ENCODE peak calls at places on chromosomes 11 and 22, in seven cellular contexts. R is neural crest cell, T is IMR-90, M is GM13976, Q is upper lobe of right lung, L is nephron progenitor cell, N is endodermal cell. V is an unnamed sample.

GRCh38 chr22:42752912-42753311 is 32.2 kb upstream of the A4GALT start:
- DNase-seq in M (peak), R (no peak), Q (no peak), L (no peak), N (no peak), T (no peak), V (no peak)

GRCh38 chr11:5203366-5203765 is 2.9 kb upstream of the OR51V1 start:
- DNase-seq in Q (no peak), R (no peak), T (peak), N (no peak), L (no peak), M (no peak), V (no peak)

GRCh38 chr11:95296165-95296564 is 65.2 kb upstream of the SESN3 start:
- DNase-seq in R (no peak), M (no peak), N (no peak), Q (no peak), L (no peak), T (no peak), V (no peak)

GRCh38 chr22:45446216-45446615 is 32.7 kb downstream of the RIBC2 start:
- DNase-seq in M (no peak), N (no peak), R (no peak), L (no peak), T (peak), Q (no peak), V (no peak)

GRCh38 chr11:65883786-65884715 is 4.2 kb downstream of the FIBP start:
- DNase-seq in M (no peak), R (no peak), L (no peak), Q (no peak), T (no peak), N (no peak), V (no peak)

GRCh38 chr11:2203440-2204259 is 32.0 kb upstream of the TH start:
- DNase-seq in N (peak), L (no peak), T (no peak), R (no peak), M (no peak), Q (peak), V (no peak)

GRCh38 chr11:35276396-35276795 is 137.4 kb downstream of the CD44 start:
- DNase-seq in Q (no peak), R (no peak), T (peak), M (no peak), N (peak), L (no peak), V (no peak)

GRCh38 chr11:66509131-66509561 is 1.3 kb upstream of the BBS1 start:
- DNase-seq in M (no peak), L (no peak), R (no peak), T (no peak), N (no peak), Q (no peak), V (no peak)

GRCh38 chr11:85658180-85658579 is 6.7 kb downstream of the CREBZF start:
- DNase-seq in Q (no peak), N (no peak), R (no peak), T (no peak), M (no peak), L (no peak), V (no peak)

GRCh38 chr11:111797145-111797581 is 31.0 kb upstream of the PPP2R1B start:
- DNase-seq in L (no peak), R (no peak), Q (no peak), M (peak), T (peak), N (no peak), V (no peak)

GRCh38 chr22:40524392-40525249 is 111.9 kb downstream of the MRTFA start:
- DNase-seq in Q (no peak), L (no peak), T (peak), M (no peak), R (no peak), N (no peak), V (no peak)

GRCh38 chr11:44529895-44530412 is 35.5 kb upstream of the CD82 start:
- DNase-seq in T (no peak), N (no peak), Q (no peak), M (peak), R (no peak), L (no peak), V (no peak)

GRCh38 chr11:81432333-81432732 is 1301.3 kb downstream of the FAM181B start:
- DNase-seq in L (no peak), N (no peak), T (no peak), Q (no peak), M (no peak), R (no peak), V (no peak)

GRCh38 chr11:13384837-13385417 is 78.1 kb downstream of the BTBD10 start:
- DNase-seq in T (peak), R (peak), Q (no peak), L (peak), N (peak), M (peak), V (peak)

GRCh38 chr11:120344302-120345004 is 8.2 kb downstream of the ARHGEF12 start:
- DNase-seq in Q (no peak), N (no peak), T (peak), M (peak), L (no peak), R (no peak), V (no peak)

GRCh38 chr22:19631899-19632670 is 82.2 kb upstream of the SEPTIN5 start:
- DNase-seq in T (peak), R (peak), M (no peak), N (peak), L (peak), Q (no peak), V (no peak)

GRCh38 chr11:58787903-58788302 is 56.2 kb upstream of the GLYAT start:
- DNase-seq in N (no peak), R (no peak), L (no peak), T (peak), M (no peak), Q (no peak), V (no peak)

GRCh38 chr11:66864924-66865697 is 8.2 kb downstream of the LRFN4 start:
- DNase-seq in L (no peak), N (no peak), R (no peak), M (no peak), T (no peak), Q (no peak), V (no peak)

GRCh38 chr11:121059605-121060004 is 35.7 kb downstream of the TBCEL start:
- DNase-seq in M (peak), R (no peak), L (no peak), N (no peak), Q (no peak), T (no peak), V (no peak)

GRCh38 chr11:134512791-134513538 is 100.9 kb upstream of the B3GAT1 start:
- DNase-seq in T (no peak), N (peak), Q (peak), M (no peak), L (no peak), R (no peak), V (no peak)

GRCh38 chr11:62146476-62147200 is 22.8 kb downstream of the INCENP start:
- DNase-seq in Q (peak), M (no peak), R (no peak), T (no peak), L (no peak), N (peak), V (no peak)

GRCh38 chr11:128504489-128504888 is 82.9 kb downstream of the ETS1 start:
- DNase-seq in R (no peak), M (no peak), Q (no peak), L (no peak), T (no peak), N (no peak), V (no peak)

GRCh38 chr22:38431266-38432010 is 23.6 kb downstream of the KCNJ4 start:
- DNase-seq in N (peak), T (no peak), R (no peak), Q (no peak), M (no peak), L (no peak), V (no peak)

GRCh38 chr11:70530010-70530409 is 131.7 kb downstream of the CTTN start:
- DNase-seq in R (no peak), Q (no peak), M (no peak), T (no peak), L (no peak), N (no peak), V (no peak)

DNA sequence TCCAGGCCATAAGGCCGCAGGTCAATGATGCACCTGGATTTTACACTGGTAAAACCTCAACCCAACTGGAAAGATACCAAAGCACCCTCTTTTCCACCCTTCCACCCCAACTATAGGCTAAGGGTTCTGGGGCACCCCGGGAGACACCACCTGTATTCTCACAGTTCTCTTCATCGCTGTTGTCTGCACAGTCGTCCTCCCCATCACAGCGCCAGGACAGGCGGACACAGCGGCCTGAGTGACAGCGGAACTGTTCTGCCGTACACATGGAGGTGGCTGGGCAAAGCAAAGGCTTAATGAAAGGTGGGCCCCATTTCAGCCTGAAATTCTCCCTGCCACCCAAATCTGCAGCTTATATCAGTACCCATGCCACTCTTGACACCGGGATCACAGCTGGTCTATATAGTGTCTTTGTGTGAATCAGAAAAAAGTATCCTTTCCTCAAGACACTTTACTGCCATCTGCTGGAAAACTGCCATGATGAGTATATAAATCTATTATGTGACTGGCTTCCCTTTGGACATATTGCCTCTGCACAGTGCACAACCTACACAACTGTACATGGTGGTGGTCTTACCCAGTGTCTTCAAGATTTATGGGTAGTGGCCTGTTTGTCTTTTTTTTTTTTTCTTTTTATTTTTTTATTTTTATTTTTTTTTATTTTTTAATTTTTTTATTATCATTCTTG is 21.5 kb downstream of the LRP4 start:
- DNase-seq in T (peak), L (no peak), R (no peak), M (peak), Q (no peak), N (no peak), V (no peak)
- TF ChIP-seq CTCF in T (peak), L (no peak), R (peak), M (peak), Q (peak), N (peak), V (peak)

GRCh38 chr11:97259884-97260283 is 870.1 kb downstream of the JRKL start:
- DNase-seq in T (no peak), R (no peak), N (no peak), M (no peak), Q (no peak), L (no peak), V (no peak)
- TF ChIP-seq CTCF in T (no peak), R (peak), N (peak), M (no peak), Q (no peak), L (no peak), V (peak)

DNA sequence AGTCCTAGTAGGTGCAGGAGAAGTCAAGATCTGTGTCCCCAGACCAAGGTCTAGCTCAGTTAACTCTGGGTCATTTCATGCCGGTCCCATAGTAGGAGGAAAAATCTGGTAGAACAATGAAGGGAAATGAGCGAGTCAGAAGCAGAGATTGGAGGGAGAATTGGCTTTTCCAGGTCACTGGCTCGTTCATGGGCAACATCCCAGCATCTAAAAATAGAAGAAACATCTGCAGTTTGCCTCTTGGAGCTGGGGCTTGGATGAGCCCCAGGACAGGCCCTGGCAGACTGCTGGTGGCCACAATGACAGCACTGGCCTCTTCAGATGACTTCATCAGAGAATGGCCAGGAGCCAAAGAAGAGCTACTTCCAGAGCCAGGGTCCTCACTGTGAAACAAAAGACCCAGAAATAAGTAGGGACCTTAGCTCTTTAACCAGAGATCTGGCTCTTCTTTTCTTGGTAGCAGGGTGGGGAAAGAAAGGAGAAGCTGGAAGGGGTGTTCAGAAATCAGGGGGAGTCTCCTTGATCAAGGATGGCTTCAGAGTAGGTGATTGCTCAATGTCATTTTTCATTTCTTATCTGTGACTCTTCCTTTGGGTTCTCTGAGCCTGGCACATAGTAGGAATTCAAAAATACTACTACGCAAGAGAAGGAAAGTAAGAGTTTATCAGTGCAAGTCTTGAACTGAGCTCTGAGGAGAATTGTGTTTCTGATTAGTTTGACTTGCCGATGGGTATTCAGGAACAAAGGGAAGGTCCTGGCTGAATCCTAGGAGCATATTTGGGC is 102.6 kb downstream of the TMPRSS5 start:
- DNase-seq in R (no peak), N (no peak), M (no peak), L (no peak), Q (no peak), T (no peak), V (no peak)
- TF ChIP-seq CTCF in R (no peak), N (no peak), M (no peak), L (no peak), Q (no peak), T (no peak), V (no peak)

GRCh38 chr11:11722861-11723260 is 101.1 kb upstream of the GALNT18 start:
- DNase-seq in R (no peak), N (peak), L (no peak), M (no peak), T (no peak), Q (no peak), V (no peak)
- TF ChIP-seq CTCF in R (no peak), N (peak), L (no peak), M (no peak), T (no peak), Q (no peak), V (no peak)

DNA sequence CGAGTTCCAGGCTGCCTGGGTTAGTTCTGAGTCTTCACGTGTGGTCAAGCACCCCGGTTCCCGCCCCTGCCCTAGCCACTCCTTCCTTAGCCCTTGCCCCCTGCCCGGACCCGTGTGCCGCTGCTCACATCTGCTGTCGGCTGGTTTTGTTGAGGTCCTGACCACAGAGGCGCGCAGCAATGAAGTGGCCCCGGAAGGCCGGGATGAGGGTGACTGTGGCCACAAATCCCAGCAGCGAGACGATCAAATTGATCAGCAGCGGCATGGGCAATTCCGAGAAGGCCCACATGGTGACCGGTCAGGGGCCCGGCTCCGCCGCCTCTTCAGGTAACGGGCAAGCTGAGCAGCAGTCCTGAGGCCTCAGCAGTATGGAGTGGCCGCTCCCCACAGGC is 290 bp downstream of the DPAGT1 start:
- DNase-seq in Q (no peak), R (no peak), M (no peak), T (no peak), L (peak), N (no peak), V (peak)
- TF ChIP-seq CTCF in Q (peak), R (peak), M (no peak), T (no peak), L (no peak), N (peak), V (peak)

GRCh38 chr11:78138694-78139421 is 568 bp downstream of the ALG8 start:
- DNase-seq in N (peak), L (peak), T (peak), M (peak), Q (no peak), R (no peak), V (no peak)
- TF ChIP-seq CTCF in N (peak), L (no peak), T (no peak), M (no peak), Q (no peak), R (peak), V (no peak)

V was measured in progenitor cell of endocrine pancreas.